ENCODE peak calls at places on chromosome 20, in nine cellular contexts. M is MM.1S, E is posterior cingulate gyrus, V is activated gamma-delta T cell treated with Interleukin-2 at 50 U/mL for 16 hours, Z is SW480, Q is CMK, I is astrocyte, C is hepatocyte, O is BJ. G is an unnamed sample.

GRCh38 chr20:26209171-26209941 is 512.7 kb upstream of the ZNF337 start:
- DNase-seq in M (no peak), E (no peak), V (no peak), Z (no peak), Q (peak; percentile 3), I (peak; percentile 10), C (peak; percentile 52), O (no peak), G (no peak)

GRCh38 chr20:56420940-56421688 is 9.1 kb downstream of the CASS4 start:
- DNase-seq in M (no peak), E (no peak), V (no peak), Z (no peak), Q (no peak), I (no peak), C (no peak), O (no peak), G (no peak)

GRCh38 chr20:39112196-39112743 is 150.1 kb downstream of the DHX35 start:
- DNase-seq in M (peak; percentile 35), E (peak; percentile 51), V (no peak), Z (peak; percentile 85), Q (peak; percentile 26), I (peak; percentile 15), C (peak; percentile 82), O (no peak), G (no peak)

GRCh38 chr20:2386516-2387179 is 5.9 kb downstream of the TGM6 start:
- DNase-seq in M (no peak), E (no peak), V (no peak), Z (peak; percentile 47), Q (no peak), I (peak; percentile 79), C (no peak), O (peak; percentile 4), G (no peak)

GRCh38 chr20:20487811-20488210 is 119.9 kb downstream of the INSM1 start:
- DNase-seq in M (no peak), E (no peak), V (no peak), Z (peak; percentile 11), Q (no peak), I (peak; percentile 91), C (no peak), O (peak; percentile 15), G (no peak)

GRCh38 chr20:48697845-48698491 is 129.8 kb downstream of the PREX1 start:
- DNase-seq in M (no peak), E (peak; percentile 49), V (no peak), Z (peak; percentile 76), Q (no peak), I (peak; percentile 68), C (peak; percentile 94), O (no peak), G (no peak)

GRCh38 chr20:48317578-48317977 is 510.2 kb downstream of the PREX1 start:
- DNase-seq in M (no peak), E (no peak), V (no peak), Z (no peak), Q (no peak), I (no peak), C (no peak), O (no peak), G (no peak)

GRCh38 chr20:63850689-63851547 is 10.4 kb upstream of the ABHD16B start:
- DNase-seq in M (peak; percentile 52), E (no peak), V (no peak), Z (no peak), Q (no peak), I (no peak), C (no peak), O (no peak), G (no peak)

GRCh38 chr20:5316188-5317158 is at the start of gene PROKR2:
- DNase-seq in M (no peak), E (no peak), V (no peak), Z (no peak), Q (no peak), I (no peak), C (peak; percentile 28), O (no peak), G (no peak)

GRCh38 chr20:25227317-25227831 is 20.5 kb upstream of the PYGB start:
- DNase-seq in M (no peak), E (no peak), V (no peak), Z (no peak), Q (no peak), I (peak; percentile 76), C (no peak), O (no peak), G (peak; percentile 37)

GRCh38 chr20:52192296-52193007 is 873 bp upstream of the ZFP64 start:
- DNase-seq in M (peak; percentile 68), E (no peak), V (no peak), Z (peak; percentile 89), Q (peak; percentile 37), I (no peak), C (no peak), O (no peak), G (no peak)

GRCh38 chr20:53801609-53802370 is 208.2 kb upstream of the ZNF217 start:
- DNase-seq in M (no peak), E (no peak), V (no peak), Z (no peak), Q (no peak), I (no peak), C (no peak), O (no peak), G (no peak)

GRCh38 chr20:48171071-48171470 is 385.8 kb upstream of the SULF2 start:
- DNase-seq in M (no peak), E (no peak), V (no peak), Z (no peak), Q (no peak), I (no peak), C (no peak), O (no peak), G (no peak)

GRCh38 chr20:63381781-63382431 is 20.8 kb upstream of the CHRNA4 start:
- DNase-seq in M (no peak), E (no peak), V (peak; percentile 31), Z (no peak), Q (peak; percentile 7), I (no peak), C (peak; percentile 45), O (no peak), G (no peak)